ENCODE peak calls at places on chromosomes 1 and 21, in five cellular contexts. One of them, this sample, is unnamed.

GRCh38 chr1:11561740-11562139 is 82.8 kb downstream of the DISP3 start:
- DNase-seq in psoas muscle: no peak
- DNase-seq in AG09309: no peak
- DNase-seq in HFFc6: no peak
- DNase-seq in CD4-positive, alpha-beta T cell: no peak
- DNase-seq in this sample: no peak

GRCh38 chr1:57637155-57637554 is 213.3 kb upstream of the DAB1 start:
- DNase-seq in psoas muscle: no peak
- DNase-seq in AG09309: no peak
- DNase-seq in HFFc6: peak
- DNase-seq in CD4-positive, alpha-beta T cell: no peak
- DNase-seq in this sample: peak

GRCh38 chr1:80534606-80535360 is 1266.0 kb upstream of the ADGRL2 start:
- DNase-seq in psoas muscle: no peak
- DNase-seq in AG09309: no peak
- DNase-seq in HFFc6: no peak
- DNase-seq in CD4-positive, alpha-beta T cell: no peak
- DNase-seq in this sample: peak

GRCh38 chr1:77639056-77639455 is 43.4 kb downstream of the ZZZ3 start:
- DNase-seq in psoas muscle: no peak
- DNase-seq in AG09309: peak
- DNase-seq in HFFc6: peak
- DNase-seq in CD4-positive, alpha-beta T cell: no peak
- DNase-seq in this sample: peak

GRCh38 chr1:65208577-65208976 is 60.6 kb downstream of the AK4 start:
- DNase-seq in psoas muscle: peak
- DNase-seq in AG09309: no peak
- DNase-seq in HFFc6: no peak
- DNase-seq in CD4-positive, alpha-beta T cell: no peak
- DNase-seq in this sample: no peak

GRCh38 chr1:53600001-53600400 is 139.0 kb downstream of the GLIS1 start:
- DNase-seq in psoas muscle: no peak
- DNase-seq in AG09309: no peak
- DNase-seq in HFFc6: no peak
- DNase-seq in CD4-positive, alpha-beta T cell: no peak
- DNase-seq in this sample: no peak

GRCh38 chr1:59142663-59143487 is 154.0 kb upstream of the FGGY start:
- DNase-seq in psoas muscle: no peak
- DNase-seq in AG09309: peak
- DNase-seq in HFFc6: peak
- DNase-seq in CD4-positive, alpha-beta T cell: no peak
- DNase-seq in this sample: peak

GRCh38 chr21:38903578-38904193 is 98.0 kb downstream of the ETS2 start:
- DNase-seq in psoas muscle: peak
- DNase-seq in AG09309: no peak
- DNase-seq in HFFc6: no peak
- DNase-seq in CD4-positive, alpha-beta T cell: no peak
- DNase-seq in this sample: no peak

GRCh38 chr1:211332839-211333238 is 6.2 kb downstream of the TRAF5 start:
- DNase-seq in psoas muscle: no peak
- DNase-seq in AG09309: no peak
- DNase-seq in HFFc6: no peak
- DNase-seq in CD4-positive, alpha-beta T cell: no peak
- DNase-seq in this sample: no peak

GRCh38 chr1:30782361-30783243 is 25.0 kb upstream of the LAPTM5 start:
- DNase-seq in psoas muscle: peak
- DNase-seq in AG09309: no peak
- DNase-seq in HFFc6: peak
- DNase-seq in CD4-positive, alpha-beta T cell: peak
- DNase-seq in this sample: no peak

GRCh38 chr1:116440731-116441130 is 67.7 kb downstream of the ATP1A1 start:
- DNase-seq in psoas muscle: no peak
- DNase-seq in AG09309: no peak
- DNase-seq in HFFc6: no peak
- DNase-seq in CD4-positive, alpha-beta T cell: no peak
- DNase-seq in this sample: no peak

GRCh38 chr1:112056354-112056753 is 66.9 kb upstream of the KCND3 start:
- DNase-seq in psoas muscle: no peak
- DNase-seq in AG09309: no peak
- DNase-seq in HFFc6: no peak
- DNase-seq in CD4-positive, alpha-beta T cell: no peak
- DNase-seq in this sample: no peak

GRCh38 chr1:3783651-3784474 is 11.3 kb downstream of the SMIM1 start:
- DNase-seq in psoas muscle: no peak
- DNase-seq in AG09309: no peak
- DNase-seq in HFFc6: no peak
- DNase-seq in CD4-positive, alpha-beta T cell: no peak
- DNase-seq in this sample: no peak

GRCh38 chr21:39647476-39647875 is 34.7 kb downstream of the B3GALT5 start:
- DNase-seq in psoas muscle: no peak
- DNase-seq in AG09309: peak
- DNase-seq in HFFc6: peak
- DNase-seq in CD4-positive, alpha-beta T cell: no peak
- DNase-seq in this sample: peak

GRCh38 chr1:40646385-40646784 is 19.1 kb downstream of the RIMS3 start:
- DNase-seq in psoas muscle: no peak
- DNase-seq in AG09309: no peak
- DNase-seq in HFFc6: no peak
- DNase-seq in CD4-positive, alpha-beta T cell: no peak
- DNase-seq in this sample: no peak

GRCh38 chr1:28682840-28683239 is 14.3 kb downstream of the GMEB1 start:
- DNase-seq in psoas muscle: no peak
- DNase-seq in AG09309: no peak
- DNase-seq in HFFc6: no peak
- DNase-seq in CD4-positive, alpha-beta T cell: no peak
- DNase-seq in this sample: no peak

GRCh38 chr1:152959801-152960451 is 10.5 kb upstream of the SPRR4 start:
- DNase-seq in psoas muscle: no peak
- DNase-seq in AG09309: no peak
- DNase-seq in HFFc6: no peak
- DNase-seq in CD4-positive, alpha-beta T cell: no peak
- DNase-seq in this sample: no peak

GRCh38 chr21:40732243-40732642 is 114.7 kb downstream of the DSCAM start:
- DNase-seq in psoas muscle: no peak
- DNase-seq in AG09309: peak
- DNase-seq in HFFc6: peak
- DNase-seq in CD4-positive, alpha-beta T cell: no peak
- DNase-seq in this sample: peak

GRCh38 chr1:17998889-17999288 is 108.7 kb upstream of the IGSF21 start:
- DNase-seq in psoas muscle: no peak
- DNase-seq in AG09309: no peak
- DNase-seq in HFFc6: no peak
- DNase-seq in CD4-positive, alpha-beta T cell: no peak
- DNase-seq in this sample: no peak
- TF ChIP-seq CTCF in psoas muscle: no peak
- TF ChIP-seq CTCF in AG09309: peak
- TF ChIP-seq CTCF in HFFc6: peak
- TF ChIP-seq CTCF in CD4-positive, alpha-beta T cell: no peak
- TF ChIP-seq CTCF in this sample: peak

DNA sequence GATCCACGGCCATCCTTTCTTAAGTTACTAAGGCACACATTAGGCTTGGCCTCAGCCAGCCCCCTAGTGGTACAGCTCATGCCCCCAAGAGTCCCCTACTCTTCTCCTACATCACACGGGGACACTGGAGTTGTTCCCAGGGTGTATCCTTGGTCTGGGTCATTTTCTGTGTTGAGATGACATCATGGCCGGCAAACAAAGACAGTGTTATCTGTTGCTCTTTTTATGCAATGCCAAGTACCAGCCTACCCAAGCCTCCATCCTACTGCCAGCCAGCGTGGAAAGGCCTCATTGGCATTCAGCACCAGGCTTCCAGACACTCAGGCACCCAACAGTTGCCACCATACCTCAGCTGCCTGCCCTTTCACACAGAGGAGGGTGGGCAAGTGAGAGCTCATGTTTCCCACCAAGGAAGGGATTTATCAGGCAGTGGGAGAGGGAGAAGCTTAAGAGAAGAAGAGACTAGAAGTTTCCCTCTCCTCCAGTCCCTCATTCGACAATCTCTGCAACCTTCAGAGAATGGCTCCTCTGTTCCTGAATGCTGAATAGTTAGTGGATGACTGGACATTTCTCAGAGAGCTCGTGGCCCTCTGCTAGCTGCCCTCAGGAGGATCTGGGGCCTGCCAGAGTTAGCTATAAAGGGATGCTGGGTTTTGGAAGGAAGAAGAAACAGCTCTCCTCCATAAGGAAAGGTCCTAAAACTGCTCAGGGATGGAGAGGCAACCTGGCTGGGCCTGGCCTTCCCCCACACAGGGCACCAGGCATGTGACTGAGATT is 17.7 kb downstream of the CBR1 start:
- DNase-seq in psoas muscle: no peak
- DNase-seq in AG09309: no peak
- DNase-seq in HFFc6: peak
- DNase-seq in CD4-positive, alpha-beta T cell: no peak
- DNase-seq in this sample: peak
- TF ChIP-seq CTCF in psoas muscle: peak
- TF ChIP-seq CTCF in AG09309: no peak
- TF ChIP-seq CTCF in HFFc6: peak
- TF ChIP-seq CTCF in CD4-positive, alpha-beta T cell: no peak
- TF ChIP-seq CTCF in this sample: no peak

GRCh38 chr1:17878837-17879236 is 123.7 kb downstream of the ACTL8 start:
- DNase-seq in psoas muscle: peak
- DNase-seq in AG09309: peak
- DNase-seq in HFFc6: peak
- DNase-seq in CD4-positive, alpha-beta T cell: no peak
- DNase-seq in this sample: peak

GRCh38 chr1:17883136-17883535 is 128.0 kb downstream of the ACTL8 start:
- DNase-seq in psoas muscle: no peak
- DNase-seq in AG09309: no peak
- DNase-seq in HFFc6: no peak
- DNase-seq in CD4-positive, alpha-beta T cell: no peak
- DNase-seq in this sample: no peak

GRCh38 chr1:17880429-17880828 is 125.3 kb downstream of the ACTL8 start:
- DNase-seq in psoas muscle: no peak
- DNase-seq in AG09309: no peak
- DNase-seq in HFFc6: no peak
- DNase-seq in CD4-positive, alpha-beta T cell: no peak
- DNase-seq in this sample: no peak

GRCh38 chr1:17883662-17884395 is 128.7 kb downstream of the ACTL8 start:
- DNase-seq in psoas muscle: no peak
- DNase-seq in AG09309: no peak
- DNase-seq in HFFc6: no peak
- DNase-seq in CD4-positive, alpha-beta T cell: no peak
- DNase-seq in this sample: no peak

DNA sequence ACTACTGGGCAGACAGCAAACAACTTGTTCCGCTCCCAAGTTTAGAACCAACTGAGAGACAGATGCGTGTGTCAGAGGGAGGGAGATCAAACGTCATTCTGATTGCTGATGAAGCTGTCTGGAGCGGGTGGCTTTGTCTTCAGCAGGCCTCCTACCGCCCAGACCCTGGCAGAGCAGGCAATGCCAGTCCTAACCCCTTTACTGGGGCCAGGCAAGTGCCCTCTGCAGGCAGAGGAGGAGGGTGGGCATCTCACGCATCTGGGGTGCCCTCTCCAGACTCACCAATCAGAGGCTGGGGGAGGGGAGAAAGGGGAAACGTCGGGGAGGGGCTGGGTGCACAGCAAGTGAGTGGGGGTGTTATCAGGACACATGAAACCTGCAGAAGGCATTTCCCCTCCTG is 126.6 kb downstream of the ACTL8 start:
- DNase-seq in psoas muscle: no peak
- DNase-seq in AG09309: no peak
- DNase-seq in HFFc6: peak
- DNase-seq in CD4-positive, alpha-beta T cell: no peak
- DNase-seq in this sample: no peak
- TF ChIP-seq CTCF in psoas muscle: no peak
- TF ChIP-seq CTCF in AG09309: no peak
- TF ChIP-seq CTCF in HFFc6: peak
- TF ChIP-seq CTCF in CD4-positive, alpha-beta T cell: no peak
- TF ChIP-seq CTCF in this sample: no peak

GRCh38 chr21:45511007-45511406 is 31.2 kb downstream of the SLC19A1 start:
- DNase-seq in psoas muscle: peak
- DNase-seq in AG09309: no peak
- DNase-seq in HFFc6: no peak
- DNase-seq in CD4-positive, alpha-beta T cell: no peak
- DNase-seq in this sample: no peak

GRCh38 chr21:45513003-45513706 is 29.1 kb downstream of the SLC19A1 start:
- DNase-seq in psoas muscle: peak
- DNase-seq in AG09309: no peak
- DNase-seq in HFFc6: no peak
- DNase-seq in CD4-positive, alpha-beta T cell: no peak
- DNase-seq in this sample: no peak

GRCh38 chr21:45510466-45510955 is 31.7 kb downstream of the SLC19A1 start:
- DNase-seq in psoas muscle: no peak
- DNase-seq in AG09309: no peak
- DNase-seq in HFFc6: no peak
- DNase-seq in CD4-positive, alpha-beta T cell: no peak
- DNase-seq in this sample: no peak

GRCh38 chr21:45512626-45513002 is 29.6 kb downstream of the SLC19A1 start:
- DNase-seq in psoas muscle: peak
- DNase-seq in AG09309: no peak
- DNase-seq in HFFc6: no peak
- DNase-seq in CD4-positive, alpha-beta T cell: no peak
- DNase-seq in this sample: no peak

GRCh38 chr21:45511661-45512431 is 30.4 kb downstream of the SLC19A1 start:
- DNase-seq in psoas muscle: peak
- DNase-seq in AG09309: no peak
- DNase-seq in HFFc6: no peak
- DNase-seq in CD4-positive, alpha-beta T cell: no peak
- DNase-seq in this sample: no peak
- TF ChIP-seq CTCF in psoas muscle: no peak
- TF ChIP-seq CTCF in AG09309: no peak
- TF ChIP-seq CTCF in HFFc6: no peak
- TF ChIP-seq CTCF in CD4-positive, alpha-beta T cell: no peak
- TF ChIP-seq CTCF in this sample: no peak

GRCh38 chr1:114671011-114671938 is 1.4 kb upstream of the DENND2C start:
- DNase-seq in psoas muscle: no peak
- DNase-seq in AG09309: no peak
- DNase-seq in HFFc6: peak
- DNase-seq in CD4-positive, alpha-beta T cell: no peak
- DNase-seq in this sample: peak
- TF ChIP-seq CTCF in psoas muscle: peak
- TF ChIP-seq CTCF in AG09309: peak
- TF ChIP-seq CTCF in HFFc6: peak
- TF ChIP-seq CTCF in CD4-positive, alpha-beta T cell: peak
- TF ChIP-seq CTCF in this sample: peak